ENCODE peak calls at places on chromosomes 4 and X, in nine cellular contexts. One of them, this sample, is unnamed.

GRCh38 chrX:26234177-26234576 is 18.2 kb downstream of the MAGEB5 start:
- DNase-seq in heart right ventricle: no peak
- DNase-seq in nephron progenitor cell: no peak
- DNase-seq in CD8-positive, alpha-beta T cell: no peak
- DNase-seq in PC-3: no peak
- DNase-seq in neural crest cell: no peak
- DNase-seq in A549: no peak
- DNase-seq in OCI-LY7: no peak
- DNase-seq in fibroblast of lung: no peak
- DNase-seq in this sample: no peak

GRCh38 chr4:186039697-186040096 is 29.3 kb upstream of the TLR3 start:
- DNase-seq in PC-3: peak; percentile 4
- DNase-seq in heart right ventricle: no peak
- DNase-seq in OCI-LY7: no peak
- DNase-seq in nephron progenitor cell: no peak
- DNase-seq in CD8-positive, alpha-beta T cell: no peak
- DNase-seq in fibroblast of lung: no peak
- DNase-seq in neural crest cell: no peak
- DNase-seq in A549: no peak
- DNase-seq in this sample: no peak

GRCh38 chr4:149999485-150000074 is 78.7 kb upstream of the DCLK2 start:
- DNase-seq in neural crest cell: peak; percentile 11
- DNase-seq in fibroblast of lung: peak; percentile 87
- DNase-seq in A549: peak; percentile 36
- DNase-seq in heart right ventricle: no peak
- DNase-seq in CD8-positive, alpha-beta T cell: no peak
- DNase-seq in nephron progenitor cell: peak; percentile 15
- DNase-seq in PC-3: peak; percentile 60
- DNase-seq in OCI-LY7: peak; percentile 32
- DNase-seq in this sample: no peak

GRCh38 chr4:79865253-79865652 is 207.8 kb downstream of the ANTXR2 start:
- DNase-seq in CD8-positive, alpha-beta T cell: no peak
- DNase-seq in neural crest cell: no peak
- DNase-seq in nephron progenitor cell: no peak
- DNase-seq in PC-3: peak; percentile 26
- DNase-seq in fibroblast of lung: peak; percentile 25
- DNase-seq in OCI-LY7: no peak
- DNase-seq in heart right ventricle: no peak
- DNase-seq in A549: no peak
- DNase-seq in this sample: no peak

GRCh38 chr4:114272226-114272625 is 292.8 kb upstream of the ARSJ start:
- DNase-seq in PC-3: peak; percentile 83
- DNase-seq in heart right ventricle: no peak
- DNase-seq in nephron progenitor cell: no peak
- DNase-seq in fibroblast of lung: peak; percentile 98
- DNase-seq in OCI-LY7: no peak
- DNase-seq in CD8-positive, alpha-beta T cell: no peak
- DNase-seq in neural crest cell: no peak
- DNase-seq in A549: peak; percentile 4
- DNase-seq in this sample: no peak

GRCh38 chrX:55011294-55011693 is 11.1 kb downstream of the APEX2 start:
- DNase-seq in PC-3: peak; percentile 42
- DNase-seq in OCI-LY7: peak; percentile 3
- DNase-seq in nephron progenitor cell: no peak
- DNase-seq in fibroblast of lung: peak; percentile 5
- DNase-seq in neural crest cell: no peak
- DNase-seq in heart right ventricle: no peak
- DNase-seq in A549: no peak
- DNase-seq in CD8-positive, alpha-beta T cell: no peak
- DNase-seq in this sample: no peak

GRCh38 chr4:83929550-83929949 is 393.6 kb downstream of the GPAT3 start:
- DNase-seq in OCI-LY7: no peak
- DNase-seq in CD8-positive, alpha-beta T cell: no peak
- DNase-seq in fibroblast of lung: no peak
- DNase-seq in nephron progenitor cell: no peak
- DNase-seq in PC-3: peak; percentile 45
- DNase-seq in heart right ventricle: no peak
- DNase-seq in A549: no peak
- DNase-seq in neural crest cell: no peak
- DNase-seq in this sample: no peak

GRCh38 chr4:61958591-61958990 is 758.5 kb downstream of the ADGRL3 start:
- DNase-seq in CD8-positive, alpha-beta T cell: no peak
- DNase-seq in OCI-LY7: no peak
- DNase-seq in neural crest cell: no peak
- DNase-seq in PC-3: no peak
- DNase-seq in nephron progenitor cell: no peak
- DNase-seq in heart right ventricle: no peak
- DNase-seq in fibroblast of lung: no peak
- DNase-seq in A549: no peak
- DNase-seq in this sample: no peak

GRCh38 chrX:12021708-12022107 is 116.6 kb upstream of the FRMPD4 start:
- DNase-seq in nephron progenitor cell: no peak
- DNase-seq in fibroblast of lung: no peak
- DNase-seq in neural crest cell: no peak
- DNase-seq in CD8-positive, alpha-beta T cell: no peak
- DNase-seq in A549: no peak
- DNase-seq in PC-3: no peak
- DNase-seq in OCI-LY7: no peak
- DNase-seq in heart right ventricle: no peak
- DNase-seq in this sample: no peak

GRCh38 chr4:107791902-107792301 is 32.8 kb upstream of the SGMS2 start:
- DNase-seq in nephron progenitor cell: no peak
- DNase-seq in fibroblast of lung: no peak
- DNase-seq in heart right ventricle: no peak
- DNase-seq in CD8-positive, alpha-beta T cell: no peak
- DNase-seq in OCI-LY7: no peak
- DNase-seq in A549: no peak
- DNase-seq in PC-3: peak; percentile 33
- DNase-seq in neural crest cell: no peak
- DNase-seq in this sample: no peak

GRCh38 chrX:10450229-10450958 is 170.0 kb downstream of the MID1 start:
- DNase-seq in nephron progenitor cell: no peak
- DNase-seq in PC-3: peak; percentile 84
- DNase-seq in A549: no peak
- DNase-seq in OCI-LY7: no peak
- DNase-seq in CD8-positive, alpha-beta T cell: no peak
- DNase-seq in fibroblast of lung: peak; percentile 82
- DNase-seq in heart right ventricle: no peak
- DNase-seq in neural crest cell: no peak
- DNase-seq in this sample: no peak

GRCh38 chr4:113148925-113149324 is 99.5 kb downstream of the ANK2 start:
- DNase-seq in neural crest cell: no peak
- DNase-seq in fibroblast of lung: no peak
- DNase-seq in nephron progenitor cell: no peak
- DNase-seq in OCI-LY7: no peak
- DNase-seq in CD8-positive, alpha-beta T cell: no peak
- DNase-seq in PC-3: peak; percentile 57
- DNase-seq in A549: no peak
- DNase-seq in heart right ventricle: no peak
- DNase-seq in this sample: no peak

GRCh38 chr4:113154281-113154680 is 104.8 kb downstream of the ANK2 start:
- DNase-seq in A549: no peak
- DNase-seq in PC-3: no peak
- DNase-seq in CD8-positive, alpha-beta T cell: no peak
- DNase-seq in nephron progenitor cell: no peak
- DNase-seq in fibroblast of lung: no peak
- DNase-seq in OCI-LY7: no peak
- DNase-seq in neural crest cell: no peak
- DNase-seq in heart right ventricle: no peak
- DNase-seq in this sample: no peak

GRCh38 chr4:113147498-113148231 is 98.2 kb downstream of the ANK2 start:
- DNase-seq in fibroblast of lung: no peak
- DNase-seq in CD8-positive, alpha-beta T cell: no peak
- DNase-seq in neural crest cell: no peak
- DNase-seq in A549: no peak
- DNase-seq in nephron progenitor cell: no peak
- DNase-seq in heart right ventricle: no peak
- DNase-seq in PC-3: no peak
- DNase-seq in OCI-LY7: no peak
- DNase-seq in this sample: no peak

GRCh38 chr4:113157086-113157857 is 107.8 kb downstream of the ANK2 start:
- DNase-seq in fibroblast of lung: no peak
- DNase-seq in neural crest cell: no peak
- DNase-seq in CD8-positive, alpha-beta T cell: no peak
- DNase-seq in A549: no peak
- DNase-seq in nephron progenitor cell: no peak
- DNase-seq in heart right ventricle: no peak
- DNase-seq in OCI-LY7: no peak
- DNase-seq in PC-3: no peak
- DNase-seq in this sample: no peak

DNA sequence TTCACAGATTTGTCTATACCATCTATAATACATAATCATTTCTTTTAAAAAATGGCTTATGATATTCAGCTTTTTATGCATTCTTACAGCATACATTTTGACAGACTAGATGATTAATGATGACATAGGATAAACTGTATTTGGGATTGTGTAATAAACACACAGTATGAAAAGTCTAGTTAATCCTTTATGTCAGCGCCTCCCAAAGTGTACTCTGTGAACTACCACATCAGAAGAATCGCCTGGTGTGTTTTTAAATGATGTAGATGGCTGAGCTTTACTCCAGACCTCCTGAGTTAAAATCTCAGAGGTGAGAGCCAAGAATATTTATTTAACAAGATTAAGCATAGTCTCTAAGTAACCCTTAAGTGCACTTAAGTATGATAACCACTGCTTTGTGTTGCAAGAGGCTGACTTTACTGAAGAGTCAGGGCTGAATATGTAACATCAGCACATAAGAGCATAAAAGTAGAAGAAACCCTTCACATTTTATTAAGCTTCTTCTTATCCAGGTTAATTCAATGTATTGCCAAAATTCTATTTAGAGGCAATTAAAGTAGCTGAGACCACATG is 104.2 kb downstream of the ANK2 start:
- DNase-seq in heart right ventricle: no peak
- DNase-seq in PC-3: peak; percentile 51
- DNase-seq in neural crest cell: no peak
- DNase-seq in OCI-LY7: no peak
- DNase-seq in A549: no peak
- DNase-seq in nephron progenitor cell: no peak
- DNase-seq in CD8-positive, alpha-beta T cell: no peak
- DNase-seq in fibroblast of lung: peak; percentile 10
- DNase-seq in this sample: no peak
- TF ChIP-seq CTCF in heart right ventricle: no peak
- TF ChIP-seq CTCF in PC-3: peak; percentile 57
- TF ChIP-seq CTCF in neural crest cell: no peak
- TF ChIP-seq CTCF in OCI-LY7: peak; percentile 22
- TF ChIP-seq CTCF in A549: no peak
- TF ChIP-seq CTCF in nephron progenitor cell: no peak
- TF ChIP-seq CTCF in CD8-positive, alpha-beta T cell: no peak
- TF ChIP-seq CTCF in fibroblast of lung: no peak
- TF ChIP-seq CTCF in this sample: no peak

DNA sequence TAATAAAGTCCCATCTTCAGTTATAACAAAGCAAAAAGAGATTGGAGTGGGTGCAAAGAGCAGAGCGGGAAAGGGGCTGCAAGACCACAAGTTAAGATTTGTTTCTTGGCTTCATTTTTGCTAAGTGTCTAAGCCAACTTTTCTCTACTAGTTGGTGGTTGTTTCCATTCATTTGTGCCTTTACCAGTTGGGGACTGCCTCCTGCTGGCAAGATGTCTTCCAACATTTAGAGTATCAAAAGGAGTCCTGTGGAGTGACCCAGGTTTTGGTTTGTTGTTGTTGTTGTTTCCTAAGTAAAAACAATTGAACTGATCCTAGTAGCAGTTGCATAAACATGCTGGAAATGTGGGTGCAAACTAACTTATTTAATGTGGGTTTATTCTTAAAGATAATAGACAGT is 121.1 kb downstream of the SPATA18 start:
- DNase-seq in PC-3: peak; percentile 46
- DNase-seq in nephron progenitor cell: no peak
- DNase-seq in fibroblast of lung: peak; percentile 11
- DNase-seq in neural crest cell: no peak
- DNase-seq in OCI-LY7: no peak
- DNase-seq in CD8-positive, alpha-beta T cell: no peak
- DNase-seq in A549: no peak
- DNase-seq in heart right ventricle: no peak
- DNase-seq in this sample: no peak
- TF ChIP-seq CTCF in PC-3: peak; percentile 61
- TF ChIP-seq CTCF in nephron progenitor cell: no peak
- TF ChIP-seq CTCF in fibroblast of lung: peak; percentile 22
- TF ChIP-seq CTCF in neural crest cell: no peak
- TF ChIP-seq CTCF in OCI-LY7: peak; percentile 30
- TF ChIP-seq CTCF in CD8-positive, alpha-beta T cell: no peak
- TF ChIP-seq CTCF in A549: no peak
- TF ChIP-seq CTCF in heart right ventricle: no peak
- TF ChIP-seq CTCF in this sample: peak; percentile 12

DNA sequence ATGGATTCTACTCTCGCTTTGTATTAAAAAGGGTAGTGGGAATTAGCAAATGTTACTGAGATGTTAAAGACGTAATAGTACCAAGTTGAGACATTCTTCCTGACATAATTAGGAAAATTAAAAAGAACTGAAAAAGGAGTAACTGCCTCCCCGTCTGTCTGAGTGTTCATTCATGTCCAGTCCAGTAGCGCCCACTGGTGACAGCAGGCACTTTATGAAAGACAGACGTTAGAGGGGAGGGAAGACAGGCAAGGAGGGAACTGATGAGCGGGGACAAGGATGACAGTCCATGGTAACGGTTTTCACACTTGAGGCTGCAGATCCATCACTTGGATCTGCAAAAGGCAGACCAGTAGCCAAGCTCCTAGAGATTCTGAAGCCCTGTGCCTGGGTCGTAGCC is 326.7 kb downstream of the STK32B start:
- DNase-seq in heart right ventricle: no peak
- DNase-seq in nephron progenitor cell: no peak
- DNase-seq in A549: no peak
- DNase-seq in PC-3: peak; percentile 45
- DNase-seq in OCI-LY7: no peak
- DNase-seq in CD8-positive, alpha-beta T cell: no peak
- DNase-seq in neural crest cell: peak; percentile 8
- DNase-seq in fibroblast of lung: no peak
- DNase-seq in this sample: no peak
- TF ChIP-seq CTCF in heart right ventricle: no peak
- TF ChIP-seq CTCF in nephron progenitor cell: no peak
- TF ChIP-seq CTCF in A549: peak; percentile 12
- TF ChIP-seq CTCF in PC-3: peak; percentile 65
- TF ChIP-seq CTCF in OCI-LY7: no peak
- TF ChIP-seq CTCF in CD8-positive, alpha-beta T cell: no peak
- TF ChIP-seq CTCF in neural crest cell: peak; percentile 34
- TF ChIP-seq CTCF in fibroblast of lung: no peak
- TF ChIP-seq CTCF in this sample: peak; percentile 48

DNA sequence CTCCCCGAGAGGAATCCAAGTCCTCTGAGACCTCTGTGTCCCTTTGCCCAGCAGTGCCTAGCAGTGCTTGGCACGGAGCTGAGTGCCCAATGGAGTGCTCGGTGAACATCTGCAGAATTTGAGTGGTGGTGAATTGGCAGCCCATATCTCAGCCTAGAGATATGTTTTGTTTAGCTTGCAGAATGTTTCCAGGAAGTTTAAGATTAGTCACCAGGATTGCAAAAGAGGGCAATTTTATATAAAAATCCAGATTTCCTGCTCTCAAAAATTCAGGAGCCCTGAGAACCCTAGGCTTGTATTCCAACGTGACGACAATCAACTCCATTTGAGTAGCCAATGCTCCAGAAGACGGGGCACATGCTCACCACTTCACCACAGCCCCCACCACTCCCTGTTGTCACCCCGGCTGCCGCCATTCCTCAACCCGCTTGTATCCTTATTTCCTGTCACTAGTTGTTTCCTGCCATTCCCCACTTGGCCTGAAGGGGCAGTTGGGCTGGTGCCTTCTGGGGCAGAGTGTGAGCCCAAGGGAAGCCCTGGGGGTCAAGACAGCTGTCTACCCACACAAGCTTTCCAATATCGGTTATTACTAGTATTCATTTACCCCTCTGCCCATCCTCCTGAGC is 116.9 kb downstream of the EFNB1 start:
- DNase-seq in neural crest cell: peak; percentile 11
- DNase-seq in fibroblast of lung: peak; percentile 83
- DNase-seq in heart right ventricle: no peak
- DNase-seq in CD8-positive, alpha-beta T cell: no peak
- DNase-seq in OCI-LY7: no peak
- DNase-seq in A549: no peak
- DNase-seq in PC-3: peak; percentile 48
- DNase-seq in nephron progenitor cell: no peak
- DNase-seq in this sample: peak; percentile 84
- TF ChIP-seq CTCF in neural crest cell: peak; percentile 30
- TF ChIP-seq CTCF in fibroblast of lung: peak; percentile 54
- TF ChIP-seq CTCF in heart right ventricle: no peak
- TF ChIP-seq CTCF in CD8-positive, alpha-beta T cell: no peak
- TF ChIP-seq CTCF in OCI-LY7: peak; percentile 19
- TF ChIP-seq CTCF in A549: no peak
- TF ChIP-seq CTCF in PC-3: peak; percentile 47
- TF ChIP-seq CTCF in nephron progenitor cell: no peak
- TF ChIP-seq CTCF in this sample: peak; percentile 45